ENCODE peak calls at places on chromosomes 7 and 10, in seven cellular contexts. Z is IMR-90, G is prostate gland, V is A673, S is psoas muscle, D is neural progenitor cell, L is ovary. H is an unnamed sample. For H3K4me1, the result is how much of the 10 kb centered on the place peaks cover.

GRCh38 chr7:66202380-66202779 is 2.8 kb upstream of the TPST1 start:
- DNase-seq in Z (no peak), G (no peak), V (no peak), S (no peak), D (no peak), L (no peak), H (peak)

GRCh38 chr10:17607603-17608332 is 9.4 kb downstream of the HACD1 start:
- DNase-seq in Z (peak), G (no peak), V (peak), S (no peak), D (peak), L (no peak), H (no peak)

GRCh38 chr7:112022128-112022527 is 184.1 kb downstream of the DOCK4 start:
- DNase-seq in Z (peak), G (no peak), V (no peak), S (no peak), D (no peak), L (no peak), H (no peak)

GRCh38 chr7:44290250-44290616 is 35.2 kb downstream of the CAMK2B start:
- DNase-seq in Z (no peak), G (no peak), V (no peak), S (peak), D (no peak), L (no peak), H (no peak)

GRCh38 chr10:79400567-79401004 is 44.8 kb downstream of the ZCCHC24 start:
- DNase-seq in Z (no peak), G (no peak), V (peak), S (peak), D (peak), L (peak), H (peak)

GRCh38 chr10:29132821-29133156 is 156.1 kb upstream of the LYZL1 start:
- DNase-seq in Z (no peak), G (no peak), V (no peak), S (no peak), D (no peak), L (no peak), H (no peak)

GRCh38 chr10:60382946-60383681 is 6.6 kb downstream of the ANK3 start:
- DNase-seq in Z (peak), G (no peak), V (no peak), S (no peak), D (no peak), L (no peak), H (no peak)

GRCh38 chr7:115707684-115708341 is 322.8 kb downstream of the TFEC start:
- DNase-seq in Z (no peak), G (no peak), V (peak), S (no peak), D (no peak), L (no peak), H (no peak)

GRCh38 chr10:14466256-14466655 is 135.5 kb upstream of the FRMD4A start:
- DNase-seq in Z (peak), G (no peak), V (no peak), S (no peak), D (no peak), L (no peak), H (no peak)

GRCh38 chr10:70266701-70267100 is 17.1 kb downstream of the NPFFR1 start:
- DNase-seq in Z (no peak), G (no peak), V (no peak), S (no peak), D (no peak), L (no peak), H (no peak)

GRCh38 chr7:1086588-1087461 is 1.1 kb upstream of the GPER1 start:
- DNase-seq in Z (peak), G (peak), V (peak), S (peak), D (peak), L (peak), H (peak)

GRCh38 chr10:68759223-68759863 is 38.3 kb downstream of the CCAR1 start:
- DNase-seq in Z (no peak), G (no peak), V (no peak), S (no peak), D (no peak), L (no peak), H (no peak)

GRCh38 chr10:69898524-69898923 is 96.8 kb downstream of the COL13A1 start:
- DNase-seq in Z (no peak), G (no peak), V (no peak), S (no peak), D (no peak), L (no peak), H (no peak)

GRCh38 chr7:55538538-55538937 is 33.8 kb downstream of the VOPP1 start:
- DNase-seq in Z (peak), G (no peak), V (peak), S (no peak), D (no peak), L (no peak), H (no peak)

GRCh38 chr7:6198687-6199595 is 73.5 kb downstream of the CYTH3 start:
- DNase-seq in Z (no peak), G (no peak), V (no peak), S (no peak), D (peak), L (no peak), H (no peak)

GRCh38 chr7:128879939-128880746 is 17.5 kb downstream of the ATP6V1F start:
- DNase-seq in Z (peak), G (peak), V (peak), S (peak), D (peak), L (peak), H (peak)

GRCh38 chr7:41608447-41608846 is 94.4 kb downstream of the INHBA start:
- DNase-seq in Z (no peak), G (no peak), V (no peak), S (no peak), D (no peak), L (no peak), H (no peak)

GRCh38 chr10:120570418-120570817 is 113.4 kb downstream of the PLPP4 start:
- DNase-seq in Z (no peak), G (no peak), V (no peak), S (no peak), D (no peak), L (no peak), H (no peak)

GRCh38 chr10:129031233-129032150 is 435.5 kb upstream of the MGMT start:
- DNase-seq in Z (peak), G (peak), V (peak), S (peak), D (peak), L (peak), H (no peak)

GRCh38 chr10:67864560-67865371 is 19.7 kb upstream of the SIRT1 start:
- DNase-seq in Z (no peak), G (no peak), V (no peak), S (no peak), D (no peak), L (no peak), H (no peak)

GRCh38 chr7:42946616-42946928 is 14.4 kb downstream of the MRPL32 start:
- DNase-seq in Z (no peak), G (no peak), V (no peak), S (no peak), D (no peak), L (no peak), H (no peak)

GRCh38 chr7:47576031-47576908 is 5.6 kb downstream of the TNS3 start:
- DNase-seq in Z (peak), G (peak), V (no peak), S (peak), D (peak), L (peak), H (no peak)

GRCh38 chr10:132520147-132520811 is 17.3 kb upstream of the INPP5A start:
- DNase-seq in Z (peak), G (no peak), V (no peak), S (peak), D (no peak), L (peak), H (no peak)

GRCh38 chr7:56218510-56218909 is 102.3 kb upstream of the NUPR2 start:
- DNase-seq in Z (no peak), G (no peak), V (no peak), S (no peak), D (no peak), L (no peak), H (no peak)

GRCh38 chr7:128831178-128831993 is 1.2 kb downstream of the FLNC start:
- DNase-seq in Z (peak), G (no peak), V (no peak), S (peak), D (peak), L (peak), H (no peak)

GRCh38 chr10:123331438-123331837 is 177.2 kb downstream of the BUB3 start:
- DNase-seq in Z (peak), G (no peak), V (no peak), S (no peak), D (no peak), L (no peak), H (no peak)

GRCh38 chr10:106515206-106515790 is 649.2 kb downstream of the SORCS1 start:
- DNase-seq in Z (no peak), G (peak), V (peak), S (no peak), D (peak), L (no peak), H (no peak)

GRCh38 chr10:124225468-124226270 is 132.3 kb upstream of the CHST15 start:
- DNase-seq in Z (no peak), G (no peak), V (peak), S (peak), D (no peak), L (no peak), H (no peak)

GRCh38 chr7:101690061-101690460 is 61.0 kb upstream of the MYL10 start:
- DNase-seq in Z (no peak), G (no peak), V (no peak), S (no peak), D (no peak), L (no peak), H (no peak)

GRCh38 chr7:42736931-42737330 is 174.9 kb downstream of the C7orf25 start:
- DNase-seq in Z (no peak), G (no peak), V (no peak), S (no peak), D (peak), L (no peak), H (no peak)

GRCh38 chr10:1605999-1606940 is 131.1 kb downstream of the ADARB2 start:
- DNase-seq in Z (no peak), G (no peak), V (no peak), S (no peak), D (no peak), L (no peak), H (no peak)

GRCh38 chr10:110162749-110163148 is 44.7 kb upstream of the MXI1 start:
- DNase-seq in Z (no peak), G (no peak), V (no peak), S (no peak), D (peak), L (no peak), H (no peak)

GRCh38 chr7:50956522-50957155 is 173.9 kb upstream of the GRB10 start:
- DNase-seq in Z (no peak), G (no peak), V (no peak), S (no peak), D (no peak), L (no peak), H (no peak)

GRCh38 chr10:89389254-89389653 is 3.2 kb upstream of the IFIT1 start:
- DNase-seq in Z (peak), G (no peak), V (peak), S (no peak), D (peak), L (no peak), H (no peak)

GRCh38 chr7:75756340-75757297 is 15.4 kb downstream of the CCL26 start:
- DNase-seq in Z (peak), G (no peak), V (peak), S (no peak), D (peak), L (no peak), H (no peak)

GRCh38 chr10:22437620-22438588 is 92.6 kb downstream of the SPAG6 start:
- DNase-seq in Z (peak), G (peak), V (no peak), S (no peak), D (peak), L (peak), H (no peak)

GRCh38 chr7:30888783-30889182 is 22.9 kb upstream of the AQP1 start:
- DNase-seq in Z (peak), G (no peak), V (peak), S (no peak), D (no peak), L (no peak), H (no peak)

GRCh38 chr10:15738237-15738928 is 18.7 kb upstream of the ITGA8 start:
- DNase-seq in Z (no peak), G (no peak), V (no peak), S (no peak), D (no peak), L (peak), H (no peak)

GRCh38 chr7:79506481-79506880 is 53.0 kb upstream of the MAGI2 start:
- DNase-seq in Z (peak), G (no peak), V (no peak), S (no peak), D (peak), L (no peak), H (no peak)
- H3K27ac ChIP-seq in Z (no peak), G (no peak), V (no peak), S (no peak), D (no peak), L (no peak), H (no peak)

DNA sequence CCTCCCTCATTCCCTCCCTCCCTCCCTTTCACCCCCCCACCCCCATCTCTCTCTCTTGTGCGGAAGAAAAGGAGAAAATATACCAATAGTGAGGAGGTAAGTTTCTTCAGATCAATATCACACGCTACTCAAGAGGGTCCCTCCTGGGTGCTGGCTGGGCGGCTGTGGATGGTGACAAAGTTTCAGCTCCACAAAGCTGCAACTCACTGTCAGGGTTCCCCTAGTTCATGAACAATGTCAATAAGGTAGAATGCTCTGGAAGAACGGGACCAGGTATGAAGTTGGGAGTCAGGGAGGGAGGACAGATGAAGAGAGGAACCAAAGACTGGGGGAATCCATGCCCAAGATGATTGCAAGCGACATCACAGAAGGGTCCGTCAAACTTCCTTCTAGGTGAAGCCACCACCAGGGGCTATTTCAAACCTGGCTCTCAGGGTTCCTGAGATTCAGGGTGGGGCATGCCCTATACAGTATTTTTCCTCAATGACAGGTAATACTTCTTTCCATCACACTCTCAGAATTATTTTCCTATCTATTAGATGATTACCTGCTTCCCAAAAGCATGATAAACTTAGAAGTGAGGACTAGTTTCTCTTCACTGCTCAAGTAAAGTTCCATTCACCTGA is 1.4 kb upstream of the PDE1C start:
- DNase-seq in Z (no peak), G (no peak), V (no peak), S (no peak), D (no peak), L (no peak), H (no peak)
- TF ChIP-seq CTCF in Z (no peak), G (no peak), V (no peak), S (no peak), D (no peak), L (no peak), H (no peak)

GRCh38 chr7:157276091-157276561 is 60.7 kb upstream of the DNAJB6 start:
- DNase-seq in Z (no peak), G (no peak), V (no peak), S (no peak), D (no peak), L (no peak), H (no peak)

GRCh38 chr7:157272351-157273207 is 64.2 kb upstream of the DNAJB6 start:
- DNase-seq in Z (no peak), G (no peak), V (no peak), S (no peak), D (no peak), L (no peak), H (no peak)

GRCh38 chr7:157273208-157274202 is 63.3 kb upstream of the DNAJB6 start:
- DNase-seq in Z (peak), G (peak), V (peak), S (peak), D (peak), L (peak), H (peak)

GRCh38 chr7:157276731-157277562 is 59.9 kb upstream of the DNAJB6 start:
- DNase-seq in Z (peak), G (no peak), V (peak), S (peak), D (no peak), L (no peak), H (no peak)

DNA sequence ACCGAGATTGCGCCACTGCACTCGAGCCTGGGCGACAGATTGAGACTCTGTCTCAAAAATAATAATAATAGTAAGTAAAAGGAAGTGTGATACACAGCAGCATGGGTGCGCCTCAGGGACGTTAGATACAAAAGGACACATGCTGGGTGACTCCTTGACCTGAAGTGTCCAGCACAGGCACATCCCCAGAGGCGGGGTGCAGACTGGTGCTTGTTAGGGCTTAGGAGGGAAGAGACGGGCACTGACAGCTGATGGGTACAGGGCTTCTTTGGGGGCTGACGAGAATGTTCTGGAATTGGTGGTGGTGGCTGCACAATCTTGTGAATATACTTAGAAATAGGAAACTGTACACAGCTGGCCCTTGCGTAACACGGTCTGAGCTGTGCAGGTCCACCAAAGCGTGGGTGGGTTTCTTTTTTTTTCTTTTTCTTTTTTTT is 61.8 kb upstream of the DNAJB6 start:
- DNase-seq in Z (peak), G (no peak), V (no peak), S (no peak), D (no peak), L (no peak), H (no peak)
- H3K4me1 ChIP-seq in Z (under half), G (under half), V (under half), S (under half), D (under half), L (under half), H (under half)

DNA sequence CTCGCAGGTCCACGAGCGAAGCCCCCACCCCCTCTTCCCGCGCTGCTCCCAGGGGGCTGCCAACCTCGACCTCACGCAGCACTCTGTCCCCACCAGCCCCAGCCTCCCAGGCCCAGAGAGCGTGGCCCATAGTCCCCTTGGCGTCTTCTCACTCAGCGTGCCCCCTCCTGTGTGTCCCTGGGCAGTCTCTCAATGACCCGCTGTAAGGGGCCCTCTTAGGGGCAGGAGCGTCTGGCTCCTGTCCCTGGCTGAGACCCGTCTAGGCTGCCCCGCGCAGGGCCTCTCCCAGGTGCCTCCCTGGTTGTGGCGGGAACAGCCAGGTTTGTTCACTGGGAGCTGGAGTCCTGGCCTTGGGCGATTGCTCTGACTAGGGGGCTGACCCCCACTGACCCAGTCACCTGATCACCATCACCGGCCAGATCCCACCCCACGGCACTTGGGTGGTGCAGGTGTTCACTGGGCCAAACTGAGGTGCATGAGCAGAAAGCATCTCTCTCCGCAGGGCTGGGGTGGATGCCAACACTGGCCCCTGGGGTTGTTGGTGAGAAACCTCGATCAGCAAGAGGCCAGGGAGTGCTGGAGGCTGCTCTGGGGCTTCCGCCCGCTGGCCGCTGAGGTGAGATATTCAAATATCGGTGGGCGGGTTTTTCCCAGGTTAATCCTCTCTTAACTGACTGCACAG is 12.6 kb upstream of the WDFY4 start:
- DNase-seq in Z (no peak), G (no peak), V (no peak), S (no peak), D (no peak), L (no peak), H (no peak)
- H3K27ac ChIP-seq in Z (no peak), G (no peak), V (no peak), S (no peak), D (no peak), L (no peak), H (no peak)

GRCh38 chr10:118800920-118801319 is 46.1 kb upstream of the CACUL1 start:
- DNase-seq in Z (no peak), G (peak), V (peak), S (no peak), D (no peak), L (no peak), H (no peak)
- TF ChIP-seq CTCF in Z (peak), G (peak), V (peak), S (peak), D (peak), L (no peak), H (no peak)

DNA sequence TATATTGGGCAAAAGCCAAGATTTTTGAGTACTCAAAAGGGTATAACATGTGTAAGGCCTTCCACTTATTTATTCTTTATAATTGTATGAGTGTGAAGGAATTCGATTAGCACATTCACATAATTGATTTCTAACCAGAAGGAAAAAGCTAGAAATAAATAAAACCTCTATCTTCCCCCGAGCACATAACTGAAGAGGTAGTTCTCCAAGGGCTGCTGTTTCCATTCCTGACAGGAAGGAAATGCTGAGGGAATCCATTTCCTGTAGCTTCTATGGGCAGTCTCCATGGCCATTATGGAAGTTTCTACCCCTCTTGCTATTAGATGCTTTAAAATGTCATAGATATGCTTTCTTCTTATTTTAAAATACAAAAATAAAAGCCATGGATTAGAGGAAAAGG is 70.5 kb upstream of the ABCB5 start:
- DNase-seq in Z (no peak), G (no peak), V (peak), S (no peak), D (no peak), L (no peak), H (no peak)
- H3K4me1 ChIP-seq in Z (under half), G (under half), V (under half), S (under half), D (under half), L (under half), H (under half)